ENCODE peak calls at places on chromosomes 5 and 9, in five cellular contexts. V is Caco-2; Y is activated T-helper 1 cell treated with anti-CD3 and anti-CD28 coated beads, Interleukin-12 subunit alpha, Interleukin-12 subunit beta, Interleukin-2, Interleukin-4 antibody, amounts not matched to agents 30 ng/mL and 10 ng/mL and 1 ng/mL, durations not matched to agents 14 hours and 24 hours and 36 hours; Z is Daoy; L is GM19239. R is an unnamed sample.

GRCh38 chr9:70255521-70255920 is 3.3 kb upstream of the SMC5 start:
- DNase-seq in V (no peak), Y (no peak), Z (peak), L (no peak), R (no peak)

GRCh38 chr5:98942849-98943248 is 14.0 kb upstream of the CHD1 start:
- DNase-seq in V (no peak), Y (no peak), Z (no peak), L (no peak), R (no peak)

GRCh38 chr9:95642189-95642588 is 125.4 kb upstream of the PTCH1 start:
- DNase-seq in V (no peak), Y (no peak), Z (no peak), L (no peak), R (no peak)

GRCh38 chr9:135338546-135338945 is 141.0 kb upstream of the PPP1R26 start:
- DNase-seq in V (no peak), Y (no peak), Z (peak), L (no peak), R (no peak)

GRCh38 chr5:169831331-169831730 is 149.0 kb downstream of the INSYN2B start:
- DNase-seq in V (no peak), Y (no peak), Z (no peak), L (no peak), R (no peak)

GRCh38 chr9:127973169-127974001 is 7.4 kb downstream of the EEIG1 start:
- DNase-seq in V (no peak), Y (no peak), Z (no peak), L (no peak), R (no peak)

GRCh38 chr5:160369990-160370712 is at the start of gene C1QTNF2:
- DNase-seq in V (peak), Y (no peak), Z (peak), L (no peak), R (peak)

GRCh38 chr9:138047469-138048040 is 170.0 kb downstream of the CACNA1B start:
- DNase-seq in V (no peak), Y (no peak), Z (no peak), L (no peak), R (no peak)

GRCh38 chr5:173535166-173535975 is 81.1 kb downstream of the BOD1 start:
- DNase-seq in V (peak), Y (no peak), Z (no peak), L (no peak), R (no peak)

GRCh38 chr9:71769175-71770165 is 1.2 kb upstream of the CEMIP2 start:
- DNase-seq in V (peak), Y (peak), Z (peak), L (no peak), R (peak)